ENCODE peak calls at places on chromosomes 11 and 22, in nine cellular contexts. H is stimulated activated CD4-positive, alpha-beta T cell treated with anti-CD3 and anti-CD28 coated beads, Interleukin-15, amount 100 ng/mL, for 1 hour; I is T follicular helper cell; N is non-pigmented ciliary epithelial cell; F is stimulated activated naive B cell treated with anti-CD40 and anti-IgM and Interleukin-4, amounts not matched to agents 10 μg/mL and 1 μg/mL and 100 μg/mL, for 72 hours; E is GM20000; A is HFFc6; X is endothelial cell; Z is SK-N-SH. L is an unnamed sample.

GRCh38 chr11:8693010-8693551 is 10.5 kb downstream of the RPL27A start:
- DNase-seq in H (no peak), I (no peak), N (no peak), F (no peak), E (no peak), A (no peak), X (no peak), Z (no peak), L (no peak)

GRCh38 chr22:26734339-26735018 is 77.1 kb downstream of the MIAT start:
- DNase-seq in H (no peak), I (no peak), N (no peak), F (no peak), E (no peak), A (no peak), X (no peak), Z (no peak), L (no peak)

GRCh38 chr11:16912607-16913006 is 101.6 kb downstream of the PLEKHA7 start:
- DNase-seq in H (no peak), I (no peak), N (no peak), F (no peak), E (no peak), A (no peak), X (no peak), Z (no peak), L (no peak)

GRCh38 chr22:21657361-21658118 is 8.3 kb upstream of the PPIL2 start:
- DNase-seq in H (peak; percentile 69), I (peak; percentile 69), N (no peak), F (peak; percentile 65), E (peak; percentile 97), A (no peak), X (peak; percentile 64), Z (peak; percentile 95), L (no peak)

GRCh38 chr11:16815047-16815767 is 76.8 kb downstream of the C11orf58 start:
- DNase-seq in H (no peak), I (no peak), N (no peak), F (no peak), E (no peak), A (no peak), X (no peak), Z (no peak), L (peak; percentile 16)

GRCh38 chr11:17597770-17598169 is 50.7 kb downstream of the OTOG start:
- DNase-seq in H (no peak), I (no peak), N (no peak), F (no peak), E (no peak), A (no peak), X (no peak), Z (no peak), L (no peak)

GRCh38 chr22:44133901-44134511 is 46.7 kb upstream of the PARVG start:
- DNase-seq in H (no peak), I (no peak), N (no peak), F (no peak), E (no peak), A (no peak), X (no peak), Z (no peak), L (no peak)

GRCh38 chr11:58801974-58802545 is 42.4 kb downstream of the GLYATL2 start:
- DNase-seq in H (no peak), I (no peak), N (no peak), F (no peak), E (no peak), A (no peak), X (no peak), Z (no peak), L (no peak)

GRCh38 chr22:43402128-43402527 is 9.7 kb upstream of the MPPED1 start:
- DNase-seq in H (no peak), I (no peak), N (no peak), F (no peak), E (no peak), A (no peak), X (no peak), Z (no peak), L (no peak)

GRCh38 chr11:116605543-116605942 is 167.2 kb downstream of the BUD13 start:
- DNase-seq in H (no peak), I (no peak), N (no peak), F (no peak), E (peak; percentile 45), A (no peak), X (peak; percentile 88), Z (no peak), L (no peak)

GRCh38 chr22:38267086-38267485 is 5.7 kb downstream of the TMEM184B start:
- DNase-seq in H (no peak), I (peak; percentile 52), N (no peak), F (no peak), E (no peak), A (no peak), X (no peak), Z (no peak), L (no peak)

GRCh38 chr22:20818471-20818870 is 40.1 kb downstream of the PI4KA start:
- DNase-seq in H (no peak), I (no peak), N (no peak), F (no peak), E (no peak), A (no peak), X (no peak), Z (no peak), L (no peak)

GRCh38 chr22:48250286-48250895 is 1487.9 kb downstream of the TBC1D22A start:
- DNase-seq in H (no peak), I (no peak), N (no peak), F (no peak), E (no peak), A (no peak), X (no peak), Z (no peak), L (no peak)

GRCh38 chr22:40478456-40479125 is 108.2 kb downstream of the SGSM3 start:
- DNase-seq in H (no peak), I (no peak), N (no peak), F (no peak), E (no peak), A (no peak), X (no peak), Z (no peak), L (no peak)

GRCh38 chr22:24156146-24156914 is 25.0 kb upstream of the SUSD2 start:
- DNase-seq in H (peak; percentile 57), I (peak; percentile 31), N (no peak), F (peak; percentile 53), E (peak; percentile 88), A (no peak), X (peak; percentile 41), Z (peak; percentile 82), L (no peak)

GRCh38 chr11:71075116-71075720 is 177.2 kb downstream of the SHANK2 start:
- DNase-seq in H (no peak), I (no peak), N (no peak), F (no peak), E (no peak), A (no peak), X (no peak), Z (no peak), L (no peak)

GRCh38 chr11:111331711-111332479 is 33.5 kb downstream of the POU2AF3 start:
- DNase-seq in H (no peak), I (no peak), N (no peak), F (no peak), E (no peak), A (peak; percentile 37), X (no peak), Z (peak; percentile 58), L (peak; percentile 49)

GRCh38 chr22:37996515-37997246 is 12.3 kb upstream of the SOX10 start:
- DNase-seq in H (no peak), I (no peak), N (no peak), F (no peak), E (no peak), A (no peak), X (no peak), Z (no peak), L (no peak)

GRCh38 chr11:113859665-113860064 is 15.7 kb downstream of the USP28 start:
- DNase-seq in H (no peak), I (no peak), N (no peak), F (no peak), E (no peak), A (no peak), X (no peak), Z (no peak), L (no peak)

L was measured in GM04503.